ENCODE peak calls at places on chromosome 10, in four cellular contexts. D, E, O and G are unnamed samples.

GRCh38 chr10:13728898-13729535 is 142.3 kb downstream of the PRPF18 start:
- DNase-seq in E (no peak), O (no peak), D (no peak), G (no peak)

GRCh38 chr10:87702260-87702972 is 42.7 kb downstream of the PAPSS2 start:
- DNase-seq in O (no peak), D (no peak), E (no peak), G (no peak)

GRCh38 chr10:11602919-11603523 is 8.4 kb downstream of the USP6NL start:
- DNase-seq in D (no peak), O (no peak), E (no peak), G (no peak)

GRCh38 chr10:71241899-71242620 is 29.7 kb downstream of the UNC5B start:
- DNase-seq in O (no peak), E (no peak), D (no peak), G (no peak)

GRCh38 chr10:88194041-88194887 is 330.8 kb downstream of the PTEN start:
- DNase-seq in D (no peak), O (peak; percentile 42), E (peak; percentile 48), G (no peak)

GRCh38 chr10:107148906-107149305 is 15.6 kb downstream of the SORCS1 start:
- DNase-seq in E (no peak), O (no peak), D (no peak), G (no peak)

GRCh38 chr10:44427479-44427878 is 42.6 kb upstream of the CXCL12 start:
- DNase-seq in E (no peak), O (no peak), D (no peak), G (no peak)

GRCh38 chr10:102113956-102114857 is 6.0 kb downstream of the LDB1 start:
- DNase-seq in O (peak; percentile 56), E (no peak), D (peak; percentile 81), G (no peak)

GRCh38 chr10:14334771-14335170 is 4.0 kb upstream of the FRMD4A start:
- DNase-seq in O (no peak), D (no peak), E (no peak), G (no peak)

GRCh38 chr10:46090258-46090812 is 44.3 kb upstream of the MSMB start:
- DNase-seq in E (no peak), D (no peak), O (no peak), G (no peak)

GRCh38 chr10:63722537-63722936 is 201.3 kb downstream of the REEP3 start:
- DNase-seq in O (no peak), D (no peak), E (no peak), G (no peak)

GRCh38 chr10:112526906-112527305 is 79.9 kb downstream of the VTI1A start:
- DNase-seq in E (no peak), O (no peak), D (no peak), G (no peak)

GRCh38 chr10:111076682-111077661 is at the start of gene ADRA2A:
- DNase-seq in D (no peak), E (no peak), O (peak; percentile 62), G (no peak)

GRCh38 chr10:70417568-70417967 is 13.6 kb downstream of the EIF4EBP2 start:
- DNase-seq in O (no peak), E (no peak), D (no peak), G (no peak)

GRCh38 chr10:99461230-99461629 is 30.8 kb upstream of the GOT1 start:
- DNase-seq in E (no peak), O (no peak), D (no peak), G (no peak)

GRCh38 chr10:81179805-81180452 is 642.2 kb downstream of the SH2D4B start:
- DNase-seq in D (no peak), E (no peak), O (no peak), G (peak; percentile 12)

GRCh38 chr10:11336703-11337102 is 274.7 kb downstream of the USP6NL start:
- DNase-seq in O (no peak), E (no peak), D (no peak), G (no peak)

GRCh38 chr10:122461367-122461728 is at the start of gene HTRA1:
- DNase-seq in D (peak; percentile 94), O (no peak), E (no peak), G (peak; percentile 67)

GRCh38 chr10:70355234-70356021 is 27.0 kb downstream of the LRRC20 start:
- DNase-seq in E (no peak), D (no peak), O (peak; percentile 40), G (no peak)

GRCh38 chr10:16910795-16911164 is 93.6 kb upstream of the RSU1 start:
- DNase-seq in D (no peak), O (no peak), E (no peak), G (peak; percentile 42)

GRCh38 chr10:88343761-88344484 is 239.2 kb downstream of the RNLS start:
- DNase-seq in E (no peak), D (no peak), O (no peak), G (no peak)

GRCh38 chr10:92760609-92761008 is 70.9 kb downstream of the HHEX start:
- DNase-seq in O (no peak), D (no peak), E (no peak), G (peak; percentile 52)

GRCh38 chr10:29099001-29099400 is 189.9 kb upstream of the LYZL1 start:
- DNase-seq in D (no peak), E (no peak), O (no peak), G (no peak)

GRCh38 chr10:59391060-59391459 is 28.7 kb upstream of the FAM13C start:
- DNase-seq in E (no peak), O (no peak), D (no peak), G (no peak)

GRCh38 chr10:133207041-133207600 is 22.9 kb upstream of the UTF1 start:
- DNase-seq in D (no peak), E (no peak), O (no peak), G (no peak)

GRCh38 chr10:45460235-45460878 is 86.3 kb downstream of the ALOX5 start:
- DNase-seq in D (no peak), O (no peak), E (no peak), G (no peak)

GRCh38 chr10:89653410-89653828 is 8.4 kb upstream of the PANK1 start:
- DNase-seq in O (no peak), D (no peak), E (no peak), G (no peak)

GRCh38 chr10:97332586-97333350 is 1.8 kb downstream of the FRAT2 start:
- DNase-seq in O (peak; percentile 40), D (no peak), E (no peak), G (peak; percentile 70)

GRCh38 chr10:101879456-101880189 is 36.0 kb upstream of the KCNIP2 start:
- DNase-seq in D (no peak), E (no peak), O (no peak), G (no peak)

GRCh38 chr10:124000792-124001201 is 92.6 kb downstream of the CHST15 start:
- DNase-seq in D (no peak), E (no peak), O (no peak), G (no peak)

GRCh38 chr10:44032216-44032615 is 352.7 kb downstream of the CXCL12 start:
- DNase-seq in O (no peak), D (no peak), E (no peak), G (no peak)

GRCh38 chr10:66888237-66888636 is 37.6 kb upstream of the LRRTM3 start:
- DNase-seq in D (no peak), E (no peak), O (no peak), G (no peak)

GRCh38 chr10:79090134-79090803 is 21.5 kb downstream of the ZMIZ1 start:
- DNase-seq in O (no peak), D (no peak), E (no peak), G (no peak)

GRCh38 chr10:3889961-3890522 is 105.0 kb upstream of the KLF6 start:
- DNase-seq in D (no peak), O (no peak), E (no peak), G (no peak)

GRCh38 chr10:8700689-8701088 is 646.2 kb downstream of the GATA3 start:
- DNase-seq in D (no peak), O (no peak), E (no peak), G (no peak)

GRCh38 chr10:80274396-80275134 is 14.9 kb downstream of the MAT1A start:
- DNase-seq in E (no peak), D (no peak), O (no peak), G (no peak)

GRCh38 chr10:32104181-32104580 is 48.0 kb upstream of the KIF5B start:
- DNase-seq in E (no peak), O (no peak), D (no peak), G (no peak)

GRCh38 chr10:62651341-62651740 is 153.2 kb upstream of the ADO start:
- DNase-seq in O (no peak), E (no peak), D (no peak), G (no peak)